ENCODE peak calls at places on chromosomes 4 and X, in five cellular contexts. X is heart left ventricle, W is GM12892, A is right lobe of liver, H is ovary. Z is an unnamed sample.

GRCh38 chr4:105022811-105023667 is 123.6 kb upstream of the TET2 start:
- DNase-seq in X (peak), H (no peak), A (no peak), W (no peak), Z (peak)

GRCh38 chr4:25509656-25510055 is 132.6 kb downstream of the ANAPC4 start:
- DNase-seq in W (no peak), H (no peak), A (no peak), X (no peak), Z (no peak)

GRCh38 chr4:61273237-61273636 is 73.1 kb downstream of the ADGRL3 start:
- DNase-seq in H (no peak), X (no peak), A (no peak), W (no peak), Z (no peak)

GRCh38 chrX:22742174-22742573 is 257.6 kb upstream of the DDX53 start:
- DNase-seq in W (no peak), H (no peak), X (no peak), A (no peak), Z (no peak)

GRCh38 chr4:82784615-82785247 is 13.9 kb downstream of the SCD5 start:
- DNase-seq in A (no peak), W (no peak), X (no peak), H (no peak), Z (no peak)

GRCh38 chr4:992297-993110 is 700 bp downstream of the SLC26A1 start:
- DNase-seq in H (no peak), A (peak), X (peak), W (no peak), Z (no peak)

GRCh38 chr4:127631420-127631819 is 1.3 kb upstream of the INTU start:
- DNase-seq in W (no peak), A (no peak), X (no peak), H (no peak), Z (no peak)

GRCh38 chrX:51891821-51892551 is 1.4 kb upstream of the MAGED1 start:
- DNase-seq in A (no peak), H (peak), X (no peak), W (no peak), Z (no peak)

GRCh38 chr4:8320386-8320750 is 50.8 kb downstream of the HTRA3 start:
- DNase-seq in W (no peak), H (no peak), X (no peak), A (peak), Z (no peak)

GRCh38 chr4:102781570-102781969 is 20.8 kb upstream of the MANBA start:
- DNase-seq in H (no peak), X (no peak), W (no peak), A (no peak), Z (no peak)

GRCh38 chr4:76023381-76023780 is at the start of gene CXCL10:
- DNase-seq in H (no peak), A (no peak), X (no peak), W (no peak), Z (no peak)

DNA sequence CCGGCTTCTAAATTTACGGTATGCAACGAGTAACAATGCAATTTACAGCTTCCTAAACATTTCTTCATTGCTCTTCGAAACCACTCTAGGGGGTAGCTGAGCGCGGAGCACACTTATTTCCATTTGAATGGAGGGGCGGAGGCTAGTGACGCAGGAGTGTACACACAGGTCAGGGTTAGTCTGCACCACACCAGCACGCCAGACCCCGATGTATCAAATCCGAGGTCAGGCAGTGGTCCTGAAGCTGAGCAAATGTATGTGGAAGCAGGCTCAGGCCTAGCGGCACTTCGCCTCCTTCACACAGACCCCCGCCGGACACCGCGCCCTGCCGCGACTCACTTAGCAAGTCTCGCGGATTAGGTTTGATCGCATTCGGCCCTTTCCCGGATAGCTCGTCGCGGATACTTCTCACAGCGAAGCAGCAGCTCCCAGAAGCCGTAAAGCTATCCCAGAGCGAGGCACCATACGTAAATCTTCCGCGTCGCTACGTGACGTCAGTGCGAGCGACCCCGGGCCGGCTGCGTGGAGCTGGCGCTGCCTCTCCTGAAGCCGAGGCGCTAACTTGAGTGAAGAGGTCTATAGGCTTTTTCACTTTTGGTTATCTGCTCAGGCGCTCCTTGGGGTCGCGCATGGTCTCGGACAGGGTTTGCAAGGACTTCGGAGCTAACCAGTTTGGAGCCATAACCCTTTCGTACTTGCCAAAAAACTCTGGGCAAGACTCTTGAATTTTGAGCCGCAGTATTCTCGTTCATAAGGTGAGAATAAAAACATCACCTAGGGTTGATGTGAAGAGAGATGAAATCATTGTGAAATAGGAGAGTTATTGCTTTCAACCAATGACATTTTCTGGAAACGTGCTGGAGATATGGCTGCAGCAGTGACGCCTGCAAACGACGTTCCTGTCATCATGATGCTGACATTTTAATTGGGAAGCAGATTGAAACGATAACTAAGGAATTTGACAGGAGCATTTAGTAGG is at the start of gene AASDH:
- DNase-seq in A (peak), H (peak), X (peak), W (peak), Z (peak)
- TF ChIP-seq POLR2A in A (peak), H (peak), X (peak), W (peak), Z (peak)

GRCh38 chr4:91028223-91028622 is 901.0 kb downstream of the CCSER1 start:
- DNase-seq in H (no peak), A (no peak), X (no peak), W (no peak), Z (no peak)
- TF ChIP-seq POLR2A in H (no peak), A (no peak), X (no peak), W (no peak), Z (no peak)

GRCh38 chr4:108620933-108621905 is 843 bp downstream of the RPL34 start:
- DNase-seq in W (no peak), X (no peak), A (no peak), H (no peak), Z (no peak)

GRCh38 chr4:108622022-108622421 is 1.6 kb downstream of the RPL34 start:
- DNase-seq in X (no peak), A (no peak), W (no peak), H (no peak), Z (no peak)

GRCh38 chr4:108622828-108623227 is 2.5 kb downstream of the RPL34 start:
- DNase-seq in H (no peak), W (no peak), A (no peak), X (no peak), Z (no peak)

GRCh38 chr4:108626056-108626455 is 5.7 kb downstream of the RPL34 start:
- DNase-seq in W (no peak), A (no peak), X (no peak), H (no peak), Z (no peak)

GRCh38 chr4:108624263-108625056 is 4.1 kb downstream of the RPL34 start:
- DNase-seq in H (no peak), X (no peak), W (no peak), A (no peak), Z (no peak)
- TF ChIP-seq POLR2A in H (no peak), X (no peak), W (no peak), A (no peak), Z (no peak)

DNA sequence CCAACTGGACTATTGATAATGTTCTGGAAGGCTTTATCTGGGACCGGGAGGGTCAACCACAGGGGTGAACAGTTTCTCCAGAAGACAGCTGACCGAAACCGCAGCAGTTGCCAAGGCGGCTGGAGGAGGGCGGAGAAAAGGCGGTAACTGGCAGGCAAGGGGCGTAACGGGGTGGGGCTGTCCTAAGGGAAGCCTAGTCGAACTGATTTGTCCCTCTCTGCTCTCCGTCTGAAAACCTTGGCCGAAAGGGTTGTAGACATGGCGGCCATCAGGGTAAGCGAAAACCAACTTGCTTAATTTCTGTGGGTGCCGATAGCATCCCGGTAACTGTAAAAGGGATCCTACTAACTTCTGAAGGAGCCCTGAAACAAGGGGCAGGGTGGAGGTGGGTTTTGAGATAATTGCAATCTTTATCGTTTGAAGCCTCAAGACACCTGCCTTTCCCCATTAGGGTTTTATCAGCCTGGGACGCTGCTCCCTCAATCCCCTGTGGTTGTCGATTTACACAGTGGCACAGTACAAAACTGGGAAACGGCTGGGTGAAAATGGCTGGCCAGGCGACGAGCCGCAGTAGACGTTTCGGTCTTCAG is at the start of gene APOOL:
- DNase-seq in W (peak), X (peak), H (peak), A (peak), Z (peak)
- TF ChIP-seq POLR2A in W (peak), X (no peak), H (no peak), A (no peak), Z (no peak)

GRCh38 chrX:28717864-28718263 is 130.6 kb downstream of the IL1RAPL1 start:
- DNase-seq in X (no peak), A (no peak), H (no peak), W (no peak), Z (no peak)
- TF ChIP-seq POLR2A in X (no peak), A (no peak), H (no peak), W (no peak), Z (no peak)

GRCh38 chr4:163332526-163333405 is at the start of gene NPY1R:
- DNase-seq in X (peak), A (peak), W (no peak), H (peak), Z (peak)
- TF ChIP-seq POLR2A in X (no peak), A (no peak), W (no peak), H (no peak), Z (no peak)

GRCh38 chr4:189940178-189941004 is at the start of gene FRG1:
- DNase-seq in W (peak), X (peak), H (peak), A (peak), Z (peak)

DNA sequence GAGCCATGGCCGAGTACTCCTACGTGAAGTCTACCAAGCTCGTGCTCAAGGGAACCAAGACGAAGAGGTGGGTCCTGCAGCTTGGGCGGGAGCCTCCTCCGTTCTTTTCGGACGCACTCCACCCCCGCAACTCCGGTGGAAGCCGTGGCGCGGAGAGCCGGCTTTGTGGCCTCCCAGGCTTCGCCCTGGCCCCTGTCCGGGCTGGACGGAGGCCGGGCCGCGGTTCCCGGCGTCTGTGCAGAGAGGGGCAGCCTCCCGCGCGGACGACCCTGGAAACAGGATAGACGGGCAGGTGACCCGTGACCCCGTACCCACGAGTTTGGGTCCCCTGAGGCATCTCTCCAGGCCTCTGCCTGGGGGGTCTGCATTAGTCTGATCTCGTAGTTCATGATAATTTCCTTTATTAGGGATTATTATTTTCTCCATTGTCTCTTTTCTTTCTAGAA is 356 bp downstream of the FRG1 start:
- DNase-seq in X (peak), A (no peak), H (peak), W (no peak), Z (no peak)
- TF ChIP-seq POLR2A in X (no peak), A (no peak), H (peak), W (no peak), Z (no peak)

GRCh38 chr4:6270691-6271121 is 1.1 kb downstream of the WFS1 start:
- DNase-seq in W (no peak), X (peak), A (no peak), H (peak), Z (peak)

GRCh38 chr4:6269400-6269650 is 325 bp upstream of the WFS1 start:
- DNase-seq in X (no peak), A (no peak), H (no peak), W (no peak), Z (no peak)

GRCh38 chr4:6268650-6269399 is 825 bp upstream of the WFS1 start:
- DNase-seq in X (peak), H (peak), A (no peak), W (no peak), Z (no peak)

GRCh38 chr4:6271206-6271605 is 1.6 kb downstream of the WFS1 start:
- DNase-seq in W (no peak), X (peak), A (no peak), H (no peak), Z (no peak)

GRCh38 chr4:6269651-6270511 is at the start of gene WFS1:
- DNase-seq in W (peak), X (peak), A (peak), H (peak), Z (peak)
- TF ChIP-seq POLR2A in W (peak), X (peak), A (peak), H (peak), Z (peak)

DNA sequence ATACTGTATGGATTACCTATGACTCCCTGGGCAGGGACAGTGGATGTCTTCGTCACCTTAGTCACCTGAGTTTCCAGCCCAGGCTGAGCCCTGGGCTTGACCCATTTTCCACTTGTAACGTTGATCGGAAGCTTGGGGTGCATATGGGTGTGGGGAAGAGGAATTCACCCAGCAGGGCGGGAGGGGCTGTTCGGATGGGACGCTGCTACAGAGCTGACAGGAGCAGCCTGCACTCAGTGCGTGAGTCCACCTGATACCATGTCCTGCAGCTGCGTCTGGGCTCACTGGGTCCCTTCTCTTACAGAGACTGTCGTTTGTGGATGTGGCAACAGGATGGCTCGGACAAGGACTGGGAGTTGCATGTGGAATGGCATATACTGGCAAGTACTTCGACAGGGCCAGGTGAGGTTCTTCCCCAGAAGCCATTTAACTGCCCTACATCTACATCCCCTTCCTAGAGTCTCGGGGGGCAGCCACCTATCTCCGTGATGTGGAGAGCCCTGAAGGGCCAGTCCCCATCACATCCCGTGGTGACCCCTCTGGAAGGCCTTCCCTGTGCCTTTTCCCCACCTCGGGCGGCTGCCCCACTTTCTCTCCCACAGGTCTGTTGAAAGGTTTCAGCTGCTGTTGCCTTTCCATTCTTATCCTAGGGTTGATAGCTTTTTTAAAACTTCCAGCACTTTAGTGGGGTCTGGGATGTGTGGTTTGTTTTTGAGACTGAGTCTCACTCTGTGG is 13.6 kb downstream of the TKTL1 start:
- DNase-seq in H (no peak), W (no peak), A (no peak), X (no peak), Z (no peak)
- TF ChIP-seq POLR2A in H (no peak), W (no peak), A (no peak), X (no peak), Z (no peak)

DNA sequence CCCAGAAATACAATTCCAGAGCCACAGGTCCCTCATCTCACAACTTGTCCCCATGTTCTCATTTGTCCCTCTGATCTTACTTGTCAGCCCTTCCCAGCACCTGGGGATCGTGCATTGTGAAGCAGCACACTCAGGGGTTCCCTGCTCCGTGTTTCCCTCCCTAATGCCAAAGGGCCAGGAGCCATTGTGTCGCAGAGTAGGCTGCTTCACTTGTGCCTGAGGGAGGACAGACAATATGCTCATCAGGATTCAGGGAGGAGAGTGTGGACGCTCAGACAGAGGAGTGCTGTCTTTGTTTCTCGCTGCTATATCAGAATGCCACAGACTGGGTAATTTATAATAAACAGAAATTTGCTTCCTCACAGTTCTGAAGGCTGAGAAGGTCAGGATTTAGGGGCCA is 315.3 kb downstream of the TRIML1 start:
- DNase-seq in H (no peak), W (no peak), A (no peak), X (no peak), Z (no peak)
- TF ChIP-seq POLR2A in H (no peak), W (no peak), A (no peak), X (no peak), Z (no peak)

Z was measured in H54.